ENCODE peak calls at places on chromosomes 2 and 18, in seven cellular contexts. T is aorta, C is pulmonary artery endothelial cell, U is AG09319, L is posterior cingulate gyrus, Q is tibial nerve, A is M059J. I is an unnamed sample.

GRCh38 chr2:64773461-64774118 is 119.9 kb upstream of the SERTAD2 start:
- DNase-seq in T (no peak), C (no peak), U (no peak), L (no peak), Q (no peak), A (no peak), I (no peak)

GRCh38 chr2:157825885-157826284 is 50.2 kb downstream of the ACVR1 start:
- DNase-seq in T (no peak), C (no peak), U (peak), L (no peak), Q (no peak), A (no peak), I (peak)

GRCh38 chr2:17300141-17300540 is 218.1 kb downstream of the RAD51AP2 start:
- DNase-seq in T (no peak), C (no peak), U (peak), L (no peak), Q (no peak), A (peak), I (peak)

GRCh38 chr18:69885841-69886531 is 61.7 kb downstream of the CD226 start:
- DNase-seq in T (no peak), C (no peak), U (no peak), L (no peak), Q (no peak), A (no peak), I (no peak)

GRCh38 chr2:225008935-225009334 is 33.3 kb downstream of the DOCK10 start:
- DNase-seq in T (no peak), C (no peak), U (no peak), L (no peak), Q (no peak), A (no peak), I (peak)

GRCh38 chr2:205959528-205959927 is 126.4 kb downstream of the INO80D start:
- DNase-seq in T (no peak), C (no peak), U (no peak), L (peak), Q (no peak), A (no peak), I (no peak)

GRCh38 chr18:63095768-63096167 is 223.8 kb downstream of the BCL2 start:
- DNase-seq in T (no peak), C (no peak), U (no peak), L (no peak), Q (no peak), A (no peak), I (no peak)

GRCh38 chr2:128797533-128797932 is 478.9 kb upstream of the HS6ST1 start:
- DNase-seq in T (no peak), C (no peak), U (no peak), L (no peak), Q (no peak), A (no peak), I (no peak)

GRCh38 chr18:49055787-49056186 is 105.0 kb upstream of the SMAD7 start:
- DNase-seq in T (peak), C (no peak), U (no peak), L (no peak), Q (peak), A (peak), I (peak)

GRCh38 chr2:84905181-84906107 is at the start of gene TMSB10:
- DNase-seq in T (peak), C (peak), U (no peak), L (peak), Q (peak), A (peak), I (peak)

GRCh38 chr18:24278591-24278990 is 119.0 kb downstream of the OSBPL1A start:
- DNase-seq in T (no peak), C (no peak), U (no peak), L (no peak), Q (no peak), A (no peak), I (no peak)

GRCh38 chr2:120223034-120223912 is at the start of gene TMEM185B:
- DNase-seq in T (peak), C (peak), U (peak), L (peak), Q (peak), A (peak), I (peak)

GRCh38 chr2:152861349-152861942 is 143.0 kb downstream of the ARL6IP6 start:
- DNase-seq in T (no peak), C (no peak), U (no peak), L (no peak), Q (peak), A (peak), I (peak)

GRCh38 chr2:71609029-71609428 is 155.7 kb downstream of the DYSF start:
- DNase-seq in T (peak), C (no peak), U (no peak), L (no peak), Q (no peak), A (no peak), I (no peak)

GRCh38 chr2:187942876-187943275 is 348.8 kb upstream of the GULP1 start:
- DNase-seq in T (no peak), C (no peak), U (no peak), L (no peak), Q (no peak), A (no peak), I (no peak)